ENCODE peak calls at places on chromosomes 12 and 14, in ten cellular contexts. C is OCI-M1; G is GM12891; K is activated CD8-positive, alpha-beta memory T cell treated with anti-CD3 and anti-CD28 coated beads for 24 hours; X is AG04450; P is endothelial cell; U is ACHN; V is kidney glomerular epithelial cell; R is neural progenitor cell; S is psoas muscle. N is an unnamed sample.

GRCh38 chr12:113155641-113156040 is 6.1 kb downstream of the CFAP73 start:
- DNase-seq in C (no peak), G (no peak), K (no peak), X (no peak), P (no peak), U (no peak), V (no peak), R (no peak), S (no peak), N (no peak)

GRCh38 chr14:53971501-53971900 is 14.9 kb upstream of the BMP4 start:
- DNase-seq in C (no peak), G (no peak), K (no peak), X (no peak), P (no peak), U (no peak), V (no peak), R (no peak), S (no peak), N (no peak)

GRCh38 chr14:102979406-102979805 is 56.9 kb downstream of the AMN start:
- DNase-seq in C (no peak), G (no peak), K (no peak), X (no peak), P (no peak), U (no peak), V (no peak), R (no peak), S (no peak), N (no peak)

GRCh38 chr12:12563529-12563928 is 866 bp upstream of the DUSP16 start:
- DNase-seq in C (peak; percentile 39), G (no peak), K (no peak), X (no peak), P (no peak), U (peak; percentile 36), V (peak; percentile 48), R (peak; percentile 7), S (no peak), N (no peak)

GRCh38 chr12:59444932-59445331 is 150.9 kb upstream of the SLC16A7 start:
- DNase-seq in C (no peak), G (no peak), K (no peak), X (no peak), P (no peak), U (peak; percentile 40), V (no peak), R (no peak), S (no peak), N (no peak)

GRCh38 chr12:12668005-12668404 is 28.0 kb downstream of the GPR19 start:
- DNase-seq in C (no peak), G (no peak), K (no peak), X (no peak), P (no peak), U (peak; percentile 52), V (no peak), R (no peak), S (no peak), N (no peak)

GRCh38 chr12:46523446-46523845 is 150.9 kb upstream of the SLC38A2 start:
- DNase-seq in C (no peak), G (no peak), K (no peak), X (no peak), P (no peak), U (no peak), V (no peak), R (peak; percentile 26), S (no peak), N (no peak)

GRCh38 chr14:81243499-81243898 is 22.7 kb upstream of the GTF2A1 start:
- DNase-seq in C (no peak), G (no peak), K (no peak), X (no peak), P (no peak), U (no peak), V (no peak), R (no peak), S (no peak), N (no peak)

GRCh38 chr14:99393059-99393655 is 87.5 kb downstream of the SETD3 start:
- DNase-seq in C (peak; percentile 45), G (no peak), K (peak; percentile 53), X (no peak), P (peak; percentile 63), U (peak; percentile 53), V (no peak), R (peak; percentile 70), S (no peak), N (no peak)

GRCh38 chr12:53232641-53233538 is 881 bp upstream of the RARG start:
- DNase-seq in C (peak; percentile 49), G (no peak), K (peak; percentile 78), X (no peak), P (no peak), U (peak; percentile 63), V (no peak), R (peak; percentile 60), S (peak; percentile 36), N (peak; percentile 82)

GRCh38 chr14:32939254-32940065 is 781 bp downstream of the NPAS3 start:
- DNase-seq in C (no peak), G (no peak), K (peak; percentile 59), X (no peak), P (peak; percentile 81), U (peak; percentile 55), V (peak; percentile 53), R (peak; percentile 87), S (peak; percentile 79), N (no peak)

GRCh38 chr14:49972199-49972671 is 79.4 kb downstream of the ARF6 start:
- DNase-seq in C (no peak), G (no peak), K (no peak), X (no peak), P (no peak), U (no peak), V (peak; percentile 28), R (no peak), S (no peak), N (no peak)

GRCh38 chr14:104001003-104001402 is 58.7 kb upstream of the RD3L start:
- DNase-seq in C (peak; percentile 5), G (no peak), K (no peak), X (no peak), P (peak; percentile 62), U (no peak), V (no peak), R (peak; percentile 48), S (no peak), N (no peak)

GRCh38 chr14:24085215-24085614 is 8.9 kb upstream of the PCK2 start:
- DNase-seq in C (no peak), G (no peak), K (no peak), X (no peak), P (no peak), U (no peak), V (no peak), R (no peak), S (no peak), N (no peak)

GRCh38 chr14:77088219-77088618 is 9.8 kb upstream of the CIPC start:
- DNase-seq in C (no peak), G (no peak), K (no peak), X (no peak), P (no peak), U (no peak), V (no peak), R (peak; percentile 49), S (no peak), N (no peak)

GRCh38 chr12:84502907-84503787 is 409.5 kb downstream of the SLC6A15 start:
- DNase-seq in C (peak; percentile 72), G (no peak), K (no peak), X (peak; percentile 55), P (peak; percentile 69), U (peak; percentile 73), V (no peak), R (peak; percentile 77), S (no peak), N (no peak)

GRCh38 chr12:83040339-83040738 is 353.6 kb downstream of the TMTC2 start:
- DNase-seq in C (no peak), G (no peak), K (no peak), X (no peak), P (no peak), U (no peak), V (no peak), R (no peak), S (no peak), N (no peak)

GRCh38 chr14:49870908-49871307 is 18.3 kb upstream of the NEMF start:
- DNase-seq in C (no peak), G (no peak), K (no peak), X (no peak), P (no peak), U (no peak), V (no peak), R (peak; percentile 0), S (no peak), N (no peak)

GRCh38 chr12:15435597-15435996 is 113.3 kb downstream of the PTPRO start:
- DNase-seq in C (no peak), G (no peak), K (no peak), X (no peak), P (no peak), U (peak; percentile 14), V (no peak), R (no peak), S (no peak), N (no peak)

GRCh38 chr12:64733857-64734256 is 25.3 kb downstream of the GNS start:
- DNase-seq in C (no peak), G (no peak), K (no peak), X (no peak), P (no peak), U (peak; percentile 99), V (peak; percentile 68), R (no peak), S (peak; percentile 29), N (no peak)

GRCh38 chr12:100904270-100904669 is 109.7 kb downstream of the ANO4 start:
- DNase-seq in C (no peak), G (no peak), K (no peak), X (no peak), P (no peak), U (no peak), V (no peak), R (no peak), S (no peak), N (no peak)

GRCh38 chr14:102616799-102617198 is 24.4 kb downstream of the RCOR1 start:
- DNase-seq in C (no peak), G (no peak), K (no peak), X (no peak), P (no peak), U (no peak), V (no peak), R (no peak), S (no peak), N (no peak)

GRCh38 chr14:31456841-31457664 is at the start of gene DTD2:
- DNase-seq in C (peak; percentile 97), G (peak; percentile 83), K (peak; percentile 95), X (peak; percentile 79), P (peak; percentile 92), U (peak; percentile 94), V (peak; percentile 91), R (peak; percentile 99), S (peak; percentile 95), N (peak; percentile 93)

GRCh38 chr14:28820677-28821076 is 54.1 kb downstream of the FOXG1 start:
- DNase-seq in C (no peak), G (no peak), K (no peak), X (no peak), P (no peak), U (no peak), V (no peak), R (no peak), S (no peak), N (no peak)

GRCh38 chr12:2318286-2318685 is 265.5 kb downstream of the CACNA1C start:
- DNase-seq in C (no peak), G (no peak), K (no peak), X (no peak), P (no peak), U (no peak), V (no peak), R (peak; percentile 29), S (no peak), N (no peak)

GRCh38 chr14:98704441-98704840 is 567.6 kb downstream of the BCL11B start:
- DNase-seq in C (no peak), G (no peak), K (peak; percentile 68), X (no peak), P (no peak), U (no peak), V (no peak), R (no peak), S (no peak), N (no peak)

GRCh38 chr12:53252349-53252916 is 15.7 kb upstream of the ESPL1 start:
- DNase-seq in C (peak; percentile 48), G (no peak), K (no peak), X (no peak), P (no peak), U (no peak), V (no peak), R (no peak), S (no peak), N (peak; percentile 88)

GRCh38 chr14:70700955-70701354 is 59.2 kb downstream of the TTC9 start:
- DNase-seq in C (no peak), G (no peak), K (no peak), X (no peak), P (peak; percentile 11), U (no peak), V (no peak), R (no peak), S (no peak), N (no peak)